ENCODE peak calls at places on chromosomes 11 and 22, in ten cellular contexts. One of them, this sample, is unnamed. For H3K27me3, the result is how much of the 10 kb centered on the place peaks cover.

GRCh38 chr11:8654503-8654902 is 28.0 kb downstream of the TRIM66 start:
- DNase-seq in heart left ventricle: no peak
- DNase-seq in hepatocyte: no peak
- DNase-seq in right atrium auricular region: no peak
- DNase-seq in tibial nerve: no peak
- DNase-seq in psoas muscle: no peak
- DNase-seq in H9: no peak
- DNase-seq in tibial artery: no peak
- DNase-seq in cardiac muscle cell: no peak
- DNase-seq in left ventricle myocardium inferior: no peak
- DNase-seq in this sample: no peak

GRCh38 chr22:49432211-49432905 is 395.3 kb downstream of the BRD1 start:
- DNase-seq in heart left ventricle: no peak
- DNase-seq in hepatocyte: no peak
- DNase-seq in right atrium auricular region: no peak
- DNase-seq in tibial nerve: no peak
- DNase-seq in psoas muscle: no peak
- DNase-seq in H9: no peak
- DNase-seq in tibial artery: no peak
- DNase-seq in cardiac muscle cell: no peak
- DNase-seq in left ventricle myocardium inferior: no peak
- DNase-seq in this sample: no peak

GRCh38 chr22:39524089-39524752 is 3.9 kb downstream of the ATF4 start:
- DNase-seq in heart left ventricle: no peak
- DNase-seq in hepatocyte: no peak
- DNase-seq in right atrium auricular region: no peak
- DNase-seq in tibial nerve: no peak
- DNase-seq in psoas muscle: no peak
- DNase-seq in H9: no peak
- DNase-seq in tibial artery: no peak
- DNase-seq in cardiac muscle cell: no peak
- DNase-seq in left ventricle myocardium inferior: no peak
- DNase-seq in this sample: peak

GRCh38 chr11:130642994-130643393 is 194.5 kb downstream of the ADAMTS15 start:
- DNase-seq in heart left ventricle: no peak
- DNase-seq in hepatocyte: no peak
- DNase-seq in right atrium auricular region: no peak
- DNase-seq in tibial nerve: no peak
- DNase-seq in psoas muscle: no peak
- DNase-seq in H9: no peak
- DNase-seq in tibial artery: no peak
- DNase-seq in cardiac muscle cell: no peak
- DNase-seq in left ventricle myocardium inferior: no peak
- DNase-seq in this sample: no peak

GRCh38 chr11:82680252-82680651 is 53.4 kb downstream of the FAM181B start:
- DNase-seq in heart left ventricle: no peak
- DNase-seq in hepatocyte: no peak
- DNase-seq in right atrium auricular region: no peak
- DNase-seq in tibial nerve: no peak
- DNase-seq in psoas muscle: no peak
- DNase-seq in H9: no peak
- DNase-seq in tibial artery: no peak
- DNase-seq in cardiac muscle cell: no peak
- DNase-seq in left ventricle myocardium inferior: no peak
- DNase-seq in this sample: peak

GRCh38 chr11:44264126-44264749 is 45.7 kb downstream of the ALX4 start:
- DNase-seq in heart left ventricle: no peak
- DNase-seq in hepatocyte: no peak
- DNase-seq in right atrium auricular region: no peak
- DNase-seq in tibial nerve: no peak
- DNase-seq in psoas muscle: no peak
- DNase-seq in H9: no peak
- DNase-seq in tibial artery: peak
- DNase-seq in cardiac muscle cell: no peak
- DNase-seq in left ventricle myocardium inferior: no peak
- DNase-seq in this sample: no peak

GRCh38 chr11:71423181-71423790 is 24.9 kb downstream of the DHCR7 start:
- DNase-seq in heart left ventricle: no peak
- DNase-seq in hepatocyte: no peak
- DNase-seq in right atrium auricular region: no peak
- DNase-seq in tibial nerve: no peak
- DNase-seq in psoas muscle: no peak
- DNase-seq in H9: no peak
- DNase-seq in tibial artery: no peak
- DNase-seq in cardiac muscle cell: no peak
- DNase-seq in left ventricle myocardium inferior: no peak
- DNase-seq in this sample: no peak

GRCh38 chr11:102172127-102172848 is 62.0 kb downstream of the YAP1 start:
- DNase-seq in heart left ventricle: no peak
- DNase-seq in hepatocyte: no peak
- DNase-seq in right atrium auricular region: no peak
- DNase-seq in tibial nerve: no peak
- DNase-seq in psoas muscle: peak
- DNase-seq in H9: no peak
- DNase-seq in tibial artery: peak
- DNase-seq in cardiac muscle cell: no peak
- DNase-seq in left ventricle myocardium inferior: no peak
- DNase-seq in this sample: no peak

GRCh38 chr11:12288212-12288933 is 89.0 kb upstream of the PARVA start:
- DNase-seq in heart left ventricle: peak
- DNase-seq in hepatocyte: peak
- DNase-seq in right atrium auricular region: peak
- DNase-seq in tibial nerve: peak
- DNase-seq in psoas muscle: peak
- DNase-seq in H9: peak
- DNase-seq in tibial artery: peak
- DNase-seq in cardiac muscle cell: peak
- DNase-seq in left ventricle myocardium inferior: peak
- DNase-seq in this sample: peak

GRCh38 chr11:72741849-72742521 is 10.2 kb downstream of the ARAP1 start:
- DNase-seq in heart left ventricle: peak
- DNase-seq in hepatocyte: peak
- DNase-seq in right atrium auricular region: no peak
- DNase-seq in tibial nerve: no peak
- DNase-seq in psoas muscle: no peak
- DNase-seq in H9: no peak
- DNase-seq in tibial artery: no peak
- DNase-seq in cardiac muscle cell: no peak
- DNase-seq in left ventricle myocardium inferior: no peak
- DNase-seq in this sample: no peak

GRCh38 chr11:128686745-128687177 is 7.1 kb upstream of the FLI1 start:
- DNase-seq in heart left ventricle: peak
- DNase-seq in hepatocyte: peak
- DNase-seq in right atrium auricular region: no peak
- DNase-seq in tibial nerve: no peak
- DNase-seq in psoas muscle: peak
- DNase-seq in H9: peak
- DNase-seq in tibial artery: no peak
- DNase-seq in cardiac muscle cell: peak
- DNase-seq in left ventricle myocardium inferior: peak
- DNase-seq in this sample: peak

GRCh38 chr11:33828604-33829429 is 54.5 kb upstream of the FBXO3 start:
- DNase-seq in heart left ventricle: no peak
- DNase-seq in hepatocyte: peak
- DNase-seq in right atrium auricular region: no peak
- DNase-seq in tibial nerve: no peak
- DNase-seq in psoas muscle: no peak
- DNase-seq in H9: peak
- DNase-seq in tibial artery: no peak
- DNase-seq in cardiac muscle cell: peak
- DNase-seq in left ventricle myocardium inferior: no peak
- DNase-seq in this sample: peak

GRCh38 chr22:47032956-47033647 is 270.7 kb downstream of the TBC1D22A start:
- DNase-seq in heart left ventricle: no peak
- DNase-seq in hepatocyte: no peak
- DNase-seq in right atrium auricular region: no peak
- DNase-seq in tibial nerve: no peak
- DNase-seq in psoas muscle: no peak
- DNase-seq in H9: no peak
- DNase-seq in tibial artery: no peak
- DNase-seq in cardiac muscle cell: no peak
- DNase-seq in left ventricle myocardium inferior: peak
- DNase-seq in this sample: no peak

GRCh38 chr11:43997022-43997665 is 50.6 kb upstream of the ACCSL start:
- DNase-seq in heart left ventricle: no peak
- DNase-seq in hepatocyte: no peak
- DNase-seq in right atrium auricular region: no peak
- DNase-seq in tibial nerve: no peak
- DNase-seq in psoas muscle: no peak
- DNase-seq in H9: no peak
- DNase-seq in tibial artery: peak
- DNase-seq in cardiac muscle cell: no peak
- DNase-seq in left ventricle myocardium inferior: no peak
- DNase-seq in this sample: no peak

GRCh38 chr11:33040127-33040861 is 922 bp downstream of the TCP11L1 start:
- DNase-seq in heart left ventricle: no peak
- DNase-seq in hepatocyte: peak
- DNase-seq in right atrium auricular region: no peak
- DNase-seq in tibial nerve: no peak
- DNase-seq in psoas muscle: no peak
- DNase-seq in H9: no peak
- DNase-seq in tibial artery: no peak
- DNase-seq in cardiac muscle cell: no peak
- DNase-seq in left ventricle myocardium inferior: no peak
- DNase-seq in this sample: no peak

DNA sequence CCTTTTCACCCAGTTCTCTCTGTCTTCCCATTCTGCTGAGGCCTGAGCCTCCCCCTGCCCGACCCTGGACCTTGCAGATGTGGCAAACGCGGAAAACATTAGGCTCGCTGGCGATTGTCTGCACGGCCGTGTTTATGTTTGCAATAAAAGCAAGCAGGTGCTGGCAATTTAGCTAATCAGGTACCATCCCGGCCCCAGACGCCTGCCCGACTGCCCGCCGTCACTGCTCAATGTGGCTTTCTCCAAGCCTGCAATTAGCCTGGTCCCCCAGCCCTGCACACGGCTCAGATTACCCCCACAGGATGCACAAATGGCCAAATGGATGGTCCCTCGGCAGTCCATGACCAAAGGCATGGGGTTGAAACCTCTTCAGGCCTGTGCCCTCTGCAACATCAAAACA is 259.7 kb downstream of the MN1 start:
- DNase-seq in heart left ventricle: no peak
- DNase-seq in hepatocyte: no peak
- DNase-seq in right atrium auricular region: no peak
- DNase-seq in tibial nerve: no peak
- DNase-seq in psoas muscle: no peak
- DNase-seq in H9: no peak
- DNase-seq in tibial artery: no peak
- DNase-seq in cardiac muscle cell: no peak
- DNase-seq in left ventricle myocardium inferior: no peak
- DNase-seq in this sample: no peak
- H3K27me3 ChIP-seq in heart left ventricle: under half
- H3K27me3 ChIP-seq in hepatocyte: under half
- H3K27me3 ChIP-seq in right atrium auricular region: under half
- H3K27me3 ChIP-seq in tibial nerve: under half
- H3K27me3 ChIP-seq in psoas muscle: under half
- H3K27me3 ChIP-seq in H9: under half
- H3K27me3 ChIP-seq in tibial artery: under half
- H3K27me3 ChIP-seq in cardiac muscle cell: under half
- H3K27me3 ChIP-seq in left ventricle myocardium inferior: half or more
- H3K27me3 ChIP-seq in this sample: under half

GRCh38 chr11:68076371-68077042 is 37.7 kb downstream of the TCIRG1 start:
- DNase-seq in heart left ventricle: no peak
- DNase-seq in hepatocyte: no peak
- DNase-seq in right atrium auricular region: no peak
- DNase-seq in tibial nerve: no peak
- DNase-seq in psoas muscle: no peak
- DNase-seq in H9: no peak
- DNase-seq in tibial artery: no peak
- DNase-seq in cardiac muscle cell: peak
- DNase-seq in left ventricle myocardium inferior: no peak
- DNase-seq in this sample: peak
- TF ChIP-seq CTCF in heart left ventricle: peak
- TF ChIP-seq CTCF in hepatocyte: peak
- TF ChIP-seq CTCF in right atrium auricular region: no peak
- TF ChIP-seq CTCF in tibial nerve: no peak
- TF ChIP-seq CTCF in psoas muscle: no peak
- TF ChIP-seq CTCF in H9: no peak
- TF ChIP-seq CTCF in tibial artery: no peak
- TF ChIP-seq CTCF in cardiac muscle cell: peak
- TF ChIP-seq CTCF in left ventricle myocardium inferior: peak
- TF ChIP-seq CTCF in this sample: peak

GRCh38 chr11:64720640-64721358 is 2.2 kb downstream of the NRXN2 start:
- DNase-seq in heart left ventricle: no peak
- DNase-seq in hepatocyte: no peak
- DNase-seq in right atrium auricular region: no peak
- DNase-seq in tibial nerve: no peak
- DNase-seq in psoas muscle: no peak
- DNase-seq in H9: no peak
- DNase-seq in tibial artery: no peak
- DNase-seq in cardiac muscle cell: no peak
- DNase-seq in left ventricle myocardium inferior: no peak
- DNase-seq in this sample: no peak

GRCh38 chr11:64720167-64720566 is 2.8 kb downstream of the NRXN2 start:
- DNase-seq in heart left ventricle: no peak
- DNase-seq in hepatocyte: no peak
- DNase-seq in right atrium auricular region: no peak
- DNase-seq in tibial nerve: no peak
- DNase-seq in psoas muscle: no peak
- DNase-seq in H9: no peak
- DNase-seq in tibial artery: no peak
- DNase-seq in cardiac muscle cell: no peak
- DNase-seq in left ventricle myocardium inferior: no peak
- DNase-seq in this sample: peak

GRCh38 chr11:64719406-64719805 is 3.6 kb downstream of the NRXN2 start:
- DNase-seq in heart left ventricle: no peak
- DNase-seq in hepatocyte: no peak
- DNase-seq in right atrium auricular region: no peak
- DNase-seq in tibial nerve: no peak
- DNase-seq in psoas muscle: no peak
- DNase-seq in H9: no peak
- DNase-seq in tibial artery: no peak
- DNase-seq in cardiac muscle cell: no peak
- DNase-seq in left ventricle myocardium inferior: no peak
- DNase-seq in this sample: no peak

GRCh38 chr11:64722141-64723050 is 601 bp downstream of the NRXN2 start:
- DNase-seq in heart left ventricle: no peak
- DNase-seq in hepatocyte: no peak
- DNase-seq in right atrium auricular region: no peak
- DNase-seq in tibial nerve: no peak
- DNase-seq in psoas muscle: no peak
- DNase-seq in H9: no peak
- DNase-seq in tibial artery: no peak
- DNase-seq in cardiac muscle cell: no peak
- DNase-seq in left ventricle myocardium inferior: no peak
- DNase-seq in this sample: no peak

GRCh38 chr11:64721359-64721699 is 1.7 kb downstream of the NRXN2 start:
- DNase-seq in heart left ventricle: no peak
- DNase-seq in hepatocyte: no peak
- DNase-seq in right atrium auricular region: no peak
- DNase-seq in tibial nerve: no peak
- DNase-seq in psoas muscle: no peak
- DNase-seq in H9: no peak
- DNase-seq in tibial artery: no peak
- DNase-seq in cardiac muscle cell: no peak
- DNase-seq in left ventricle myocardium inferior: no peak
- DNase-seq in this sample: no peak
- H3K27me3 ChIP-seq in heart left ventricle: under half
- H3K27me3 ChIP-seq in hepatocyte: half or more
- H3K27me3 ChIP-seq in right atrium auricular region: under half
- H3K27me3 ChIP-seq in tibial nerve: half or more
- H3K27me3 ChIP-seq in psoas muscle: under half
- H3K27me3 ChIP-seq in H9: under half
- H3K27me3 ChIP-seq in tibial artery: under half
- H3K27me3 ChIP-seq in cardiac muscle cell: half or more
- H3K27me3 ChIP-seq in left ventricle myocardium inferior: half or more
- H3K27me3 ChIP-seq in this sample: under half

GRCh38 chr11:60130496-60130895 is 42.0 kb downstream of the MS4A2 start:
- DNase-seq in heart left ventricle: no peak
- DNase-seq in hepatocyte: peak
- DNase-seq in right atrium auricular region: no peak
- DNase-seq in tibial nerve: no peak
- DNase-seq in psoas muscle: no peak
- DNase-seq in H9: peak
- DNase-seq in tibial artery: no peak
- DNase-seq in cardiac muscle cell: peak
- DNase-seq in left ventricle myocardium inferior: no peak
- DNase-seq in this sample: peak
- TF ChIP-seq CTCF in heart left ventricle: peak
- TF ChIP-seq CTCF in hepatocyte: peak
- TF ChIP-seq CTCF in right atrium auricular region: peak
- TF ChIP-seq CTCF in tibial nerve: no peak
- TF ChIP-seq CTCF in psoas muscle: no peak
- TF ChIP-seq CTCF in H9: peak
- TF ChIP-seq CTCF in tibial artery: no peak
- TF ChIP-seq CTCF in cardiac muscle cell: no peak
- TF ChIP-seq CTCF in left ventricle myocardium inferior: peak
- TF ChIP-seq CTCF in this sample: peak

This sample was measured in WERI-Rb-1.